ENCODE peak calls at places on chromosomes 6 and 20, in eight cellular contexts. One of them, this sample, is unnamed.

GRCh38 chr6:2900821-2901644 is 2.1 kb downstream of the SERPINB9 start:
- DNase-seq in cardiac fibroblast: peak
- DNase-seq in fibroblast of the aortic adventitia: no peak
- DNase-seq in Peyer's patch: no peak
- DNase-seq in GM12865: no peak
- DNase-seq in esophagus squamous epithelium: no peak
- DNase-seq in A673: no peak
- DNase-seq in astrocyte of the cerebellum: no peak
- DNase-seq in this sample: no peak

GRCh38 chr20:25204550-25205276 is 9.2 kb downstream of the ENTPD6 start:
- DNase-seq in cardiac fibroblast: no peak
- DNase-seq in fibroblast of the aortic adventitia: no peak
- DNase-seq in Peyer's patch: no peak
- DNase-seq in GM12865: no peak
- DNase-seq in esophagus squamous epithelium: no peak
- DNase-seq in A673: no peak
- DNase-seq in astrocyte of the cerebellum: no peak
- DNase-seq in this sample: no peak

GRCh38 chr6:2101213-2101612 is 144.2 kb downstream of the GMDS start:
- DNase-seq in cardiac fibroblast: no peak
- DNase-seq in fibroblast of the aortic adventitia: peak
- DNase-seq in Peyer's patch: no peak
- DNase-seq in GM12865: no peak
- DNase-seq in esophagus squamous epithelium: no peak
- DNase-seq in A673: no peak
- DNase-seq in astrocyte of the cerebellum: no peak
- DNase-seq in this sample: peak

GRCh38 chr6:25369450-25370086 is 90.4 kb downstream of the CARMIL1 start:
- DNase-seq in cardiac fibroblast: peak
- DNase-seq in fibroblast of the aortic adventitia: no peak
- DNase-seq in Peyer's patch: no peak
- DNase-seq in GM12865: peak
- DNase-seq in esophagus squamous epithelium: no peak
- DNase-seq in A673: no peak
- DNase-seq in astrocyte of the cerebellum: peak
- DNase-seq in this sample: peak

GRCh38 chr6:30156262-30156599 is 4.8 kb downstream of the TRIM10 start:
- DNase-seq in cardiac fibroblast: peak
- DNase-seq in fibroblast of the aortic adventitia: peak
- DNase-seq in Peyer's patch: peak
- DNase-seq in GM12865: no peak
- DNase-seq in esophagus squamous epithelium: no peak
- DNase-seq in A673: peak
- DNase-seq in astrocyte of the cerebellum: no peak
- DNase-seq in this sample: peak

GRCh38 chr6:47663462-47664216 is 34.7 kb upstream of the ADGRF4 start:
- DNase-seq in cardiac fibroblast: no peak
- DNase-seq in fibroblast of the aortic adventitia: no peak
- DNase-seq in Peyer's patch: no peak
- DNase-seq in GM12865: no peak
- DNase-seq in esophagus squamous epithelium: no peak
- DNase-seq in A673: no peak
- DNase-seq in astrocyte of the cerebellum: no peak
- DNase-seq in this sample: no peak

GRCh38 chr6:166561766-166562165 is 24.7 kb downstream of the RAMACL start:
- DNase-seq in cardiac fibroblast: no peak
- DNase-seq in fibroblast of the aortic adventitia: peak
- DNase-seq in Peyer's patch: no peak
- DNase-seq in GM12865: no peak
- DNase-seq in esophagus squamous epithelium: no peak
- DNase-seq in A673: no peak
- DNase-seq in astrocyte of the cerebellum: no peak
- DNase-seq in this sample: peak

GRCh38 chr6:117615981-117616961 is 14.0 kb upstream of the GOPC start:
- DNase-seq in cardiac fibroblast: no peak
- DNase-seq in fibroblast of the aortic adventitia: peak
- DNase-seq in Peyer's patch: no peak
- DNase-seq in GM12865: no peak
- DNase-seq in esophagus squamous epithelium: no peak
- DNase-seq in A673: no peak
- DNase-seq in astrocyte of the cerebellum: peak
- DNase-seq in this sample: no peak

GRCh38 chr6:133769463-133769862 is 119.5 kb upstream of the TCF21 start:
- DNase-seq in cardiac fibroblast: no peak
- DNase-seq in fibroblast of the aortic adventitia: peak
- DNase-seq in Peyer's patch: no peak
- DNase-seq in GM12865: no peak
- DNase-seq in esophagus squamous epithelium: no peak
- DNase-seq in A673: no peak
- DNase-seq in astrocyte of the cerebellum: no peak
- DNase-seq in this sample: peak

GRCh38 chr6:33419580-33420492 is at the start of gene SYNGAP1:
- DNase-seq in cardiac fibroblast: peak
- DNase-seq in fibroblast of the aortic adventitia: peak
- DNase-seq in Peyer's patch: no peak
- DNase-seq in GM12865: no peak
- DNase-seq in esophagus squamous epithelium: no peak
- DNase-seq in A673: peak
- DNase-seq in astrocyte of the cerebellum: no peak
- DNase-seq in this sample: peak

GRCh38 chr6:111609827-111610526 is 4.3 kb upstream of the TRAF3IP2 start:
- DNase-seq in cardiac fibroblast: no peak
- DNase-seq in fibroblast of the aortic adventitia: no peak
- DNase-seq in Peyer's patch: no peak
- DNase-seq in GM12865: no peak
- DNase-seq in esophagus squamous epithelium: no peak
- DNase-seq in A673: no peak
- DNase-seq in astrocyte of the cerebellum: no peak
- DNase-seq in this sample: no peak

GRCh38 chr20:22583773-22584629 is at the start of gene FOXA2:
- DNase-seq in cardiac fibroblast: no peak
- DNase-seq in fibroblast of the aortic adventitia: no peak
- DNase-seq in Peyer's patch: no peak
- DNase-seq in GM12865: no peak
- DNase-seq in esophagus squamous epithelium: no peak
- DNase-seq in A673: no peak
- DNase-seq in astrocyte of the cerebellum: no peak
- DNase-seq in this sample: no peak

GRCh38 chr20:22579711-22580697 is 4.4 kb downstream of the FOXA2 start:
- DNase-seq in cardiac fibroblast: no peak
- DNase-seq in fibroblast of the aortic adventitia: no peak
- DNase-seq in Peyer's patch: no peak
- DNase-seq in GM12865: no peak
- DNase-seq in esophagus squamous epithelium: no peak
- DNase-seq in A673: no peak
- DNase-seq in astrocyte of the cerebellum: no peak
- DNase-seq in this sample: no peak

GRCh38 chr20:22582960-22583772 is 1.2 kb downstream of the FOXA2 start:
- DNase-seq in cardiac fibroblast: no peak
- DNase-seq in fibroblast of the aortic adventitia: no peak
- DNase-seq in Peyer's patch: no peak
- DNase-seq in GM12865: no peak
- DNase-seq in esophagus squamous epithelium: no peak
- DNase-seq in A673: no peak
- DNase-seq in astrocyte of the cerebellum: no peak
- DNase-seq in this sample: no peak

GRCh38 chr20:22582386-22582959 is 1.9 kb downstream of the FOXA2 start:
- DNase-seq in cardiac fibroblast: no peak
- DNase-seq in fibroblast of the aortic adventitia: no peak
- DNase-seq in Peyer's patch: no peak
- DNase-seq in GM12865: no peak
- DNase-seq in esophagus squamous epithelium: no peak
- DNase-seq in A673: no peak
- DNase-seq in astrocyte of the cerebellum: no peak
- DNase-seq in this sample: no peak

DNA sequence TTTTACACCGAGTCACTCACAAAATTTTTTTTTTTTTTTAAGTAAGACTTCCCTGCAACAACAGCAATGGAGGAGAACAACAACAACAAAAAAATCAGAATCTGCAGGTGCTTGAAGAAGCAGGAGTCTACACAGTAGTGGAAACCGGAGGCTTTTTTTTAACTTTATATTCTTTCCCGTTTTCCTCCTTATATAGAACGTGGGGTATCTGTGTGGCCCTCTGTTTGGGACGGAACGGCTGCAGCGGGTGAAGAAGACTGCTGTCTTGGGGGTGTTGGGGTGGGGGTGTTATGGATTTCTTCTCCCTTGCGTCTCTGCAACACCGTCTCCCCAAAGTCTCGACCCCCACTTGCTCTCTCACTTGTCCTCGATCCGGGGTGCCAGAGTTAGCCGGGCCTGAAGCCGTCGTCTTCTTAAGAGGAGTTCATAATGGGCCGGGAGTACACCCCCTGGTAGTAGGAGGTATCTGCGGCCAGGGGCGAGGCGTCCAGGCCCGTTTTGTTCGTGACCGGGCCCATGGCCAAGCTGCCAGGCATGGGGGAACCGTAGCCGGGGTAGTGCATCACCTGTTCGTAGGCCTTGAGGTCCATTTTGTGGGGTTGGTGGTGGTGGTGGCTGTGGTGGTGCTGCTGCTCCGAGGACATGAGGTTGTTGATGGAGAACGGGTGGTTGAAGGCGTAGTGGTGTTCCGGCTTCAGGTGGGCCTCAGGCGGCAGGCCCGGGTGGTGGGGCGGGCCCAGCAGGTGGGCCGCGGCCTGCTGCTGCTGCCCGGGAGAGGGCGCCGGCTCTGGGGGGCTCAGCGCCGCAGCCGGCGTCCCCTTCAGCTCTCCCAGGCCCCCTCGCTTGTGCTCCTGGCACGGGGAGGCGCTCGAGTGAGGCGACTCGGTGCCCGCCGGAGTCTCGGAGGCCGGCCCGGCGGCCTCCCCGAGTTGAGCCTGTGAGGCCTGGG is 2.7 kb downstream of the FOXA2 start:
- DNase-seq in cardiac fibroblast: no peak
- DNase-seq in fibroblast of the aortic adventitia: no peak
- DNase-seq in Peyer's patch: no peak
- DNase-seq in GM12865: no peak
- DNase-seq in esophagus squamous epithelium: no peak
- DNase-seq in A673: no peak
- DNase-seq in astrocyte of the cerebellum: no peak
- DNase-seq in this sample: no peak
- H3K4me3 ChIP-seq in cardiac fibroblast: no peak
- H3K4me3 ChIP-seq in fibroblast of the aortic adventitia: no peak
- H3K4me3 ChIP-seq in Peyer's patch: no peak
- H3K4me3 ChIP-seq in GM12865: no peak
- H3K4me3 ChIP-seq in esophagus squamous epithelium: no peak
- H3K4me3 ChIP-seq in A673: no peak
- H3K4me3 ChIP-seq in astrocyte of the cerebellum: no peak
- H3K4me3 ChIP-seq in this sample: no peak

DNA sequence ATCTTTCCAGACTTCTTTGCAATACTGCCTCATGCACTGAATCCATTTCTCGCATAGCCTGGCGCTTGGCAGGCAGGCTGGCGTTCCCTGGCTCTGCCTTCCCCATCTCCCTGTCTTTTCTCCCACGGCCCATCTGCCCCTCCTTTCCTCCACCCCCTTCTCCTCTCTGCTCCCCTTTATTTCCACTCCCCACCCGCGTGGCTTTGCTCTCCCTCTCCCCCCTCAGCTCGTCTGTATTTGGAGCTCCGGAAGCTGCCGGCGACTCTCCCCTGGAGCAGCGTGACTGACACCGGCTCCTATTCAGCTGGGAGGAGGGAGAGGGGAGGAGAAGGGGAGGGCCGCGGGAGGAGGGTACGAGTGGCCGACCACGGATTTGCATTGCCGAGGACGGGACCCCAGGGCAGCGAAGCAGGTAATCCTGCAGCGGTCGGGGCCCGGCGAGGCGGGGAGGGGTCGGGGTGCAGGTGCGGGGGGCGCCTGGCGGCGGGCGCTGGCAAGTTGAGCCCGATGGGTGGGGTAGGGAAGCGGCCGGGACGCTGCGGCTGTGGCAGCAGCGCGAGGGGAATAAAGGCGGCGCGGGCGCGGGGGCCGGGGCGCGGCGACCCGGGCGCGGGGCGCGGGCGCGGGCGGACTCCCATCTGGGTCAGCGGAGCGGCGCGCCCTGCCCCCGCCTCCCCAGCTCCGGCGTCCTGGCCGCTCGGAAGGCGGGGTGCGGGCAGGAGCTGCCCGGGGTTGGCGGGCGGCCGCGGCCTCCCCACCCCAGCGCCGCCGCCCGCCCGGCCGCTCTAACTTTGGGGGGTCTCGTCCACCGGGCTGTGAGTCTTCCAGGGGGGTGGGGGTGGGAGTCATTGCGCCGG is at the start of gene CAP2:
- DNase-seq in cardiac fibroblast: peak
- DNase-seq in fibroblast of the aortic adventitia: peak
- DNase-seq in Peyer's patch: peak
- DNase-seq in GM12865: no peak
- DNase-seq in esophagus squamous epithelium: no peak
- DNase-seq in A673: peak
- DNase-seq in astrocyte of the cerebellum: no peak
- DNase-seq in this sample: no peak
- TF ChIP-seq CTCF in cardiac fibroblast: no peak
- TF ChIP-seq CTCF in fibroblast of the aortic adventitia: no peak
- TF ChIP-seq CTCF in Peyer's patch: peak
- TF ChIP-seq CTCF in GM12865: no peak
- TF ChIP-seq CTCF in esophagus squamous epithelium: no peak
- TF ChIP-seq CTCF in A673: peak
- TF ChIP-seq CTCF in astrocyte of the cerebellum: no peak
- TF ChIP-seq CTCF in this sample: no peak

GRCh38 chr6:52594216-52594615 is 17.4 kb upstream of the TRAM2 start:
- DNase-seq in cardiac fibroblast: no peak
- DNase-seq in fibroblast of the aortic adventitia: no peak
- DNase-seq in Peyer's patch: no peak
- DNase-seq in GM12865: no peak
- DNase-seq in esophagus squamous epithelium: no peak
- DNase-seq in A673: no peak
- DNase-seq in astrocyte of the cerebellum: no peak
- DNase-seq in this sample: no peak
- H3K4me3 ChIP-seq in cardiac fibroblast: no peak
- H3K4me3 ChIP-seq in fibroblast of the aortic adventitia: no peak
- H3K4me3 ChIP-seq in Peyer's patch: no peak
- H3K4me3 ChIP-seq in GM12865: no peak
- H3K4me3 ChIP-seq in esophagus squamous epithelium: no peak
- H3K4me3 ChIP-seq in A673: no peak
- H3K4me3 ChIP-seq in astrocyte of the cerebellum: no peak
- H3K4me3 ChIP-seq in this sample: no peak

DNA sequence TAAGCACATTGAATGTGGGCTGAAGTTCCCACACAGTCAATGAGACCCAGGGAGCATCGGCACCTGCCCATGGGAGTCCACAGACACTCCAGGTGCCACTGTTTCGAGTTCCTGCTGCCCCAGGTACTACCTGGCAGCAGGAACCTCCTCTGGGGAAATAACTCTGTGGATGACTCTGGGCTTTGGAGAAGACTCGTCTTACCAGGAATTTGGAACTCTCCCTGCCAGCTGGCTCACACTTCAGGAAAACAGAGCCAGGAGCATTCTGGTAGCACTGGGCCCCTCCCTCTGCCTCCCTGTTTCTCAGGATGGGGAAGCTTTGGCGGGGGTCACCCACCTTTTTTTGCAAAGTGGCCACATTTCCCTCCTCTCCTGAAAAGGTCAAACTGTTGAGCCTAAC is 69.5 kb upstream of the MC3R start:
- DNase-seq in cardiac fibroblast: no peak
- DNase-seq in fibroblast of the aortic adventitia: no peak
- DNase-seq in Peyer's patch: no peak
- DNase-seq in GM12865: no peak
- DNase-seq in esophagus squamous epithelium: no peak
- DNase-seq in A673: no peak
- DNase-seq in astrocyte of the cerebellum: no peak
- DNase-seq in this sample: no peak
- TF ChIP-seq CTCF in cardiac fibroblast: no peak
- TF ChIP-seq CTCF in fibroblast of the aortic adventitia: no peak
- TF ChIP-seq CTCF in Peyer's patch: no peak
- TF ChIP-seq CTCF in GM12865: no peak
- TF ChIP-seq CTCF in esophagus squamous epithelium: no peak
- TF ChIP-seq CTCF in A673: no peak
- TF ChIP-seq CTCF in astrocyte of the cerebellum: no peak
- TF ChIP-seq CTCF in this sample: no peak

This sample was measured in fibroblast of mammary gland.